ENCODE peak calls at places on chromosomes 11 and 22, in nine cellular contexts. One of them, this sample, is unnamed.

GRCh38 chr22:19989725-19990067 is 26.9 kb downstream of the ARVCF start:
- DNase-seq in HL-60: no peak
- DNase-seq in left ventricle myocardium inferior: no peak
- DNase-seq in sigmoid colon: no peak
- DNase-seq in SK-N-SH: no peak
- DNase-seq in K562: peak
- DNase-seq in AG10803: no peak
- DNase-seq in astrocyte of the cerebellum: no peak
- DNase-seq in omental fat pad: no peak
- DNase-seq in this sample: no peak

GRCh38 chr11:57311109-57311936 is 13.4 kb downstream of the TNKS1BP1 start:
- DNase-seq in HL-60: peak
- DNase-seq in left ventricle myocardium inferior: peak
- DNase-seq in sigmoid colon: peak
- DNase-seq in SK-N-SH: peak
- DNase-seq in K562: peak
- DNase-seq in AG10803: peak
- DNase-seq in astrocyte of the cerebellum: peak
- DNase-seq in omental fat pad: peak
- DNase-seq in this sample: peak

GRCh38 chr11:65502274-65502851 is 3.5 kb downstream of the MALAT1 start:
- DNase-seq in HL-60: no peak
- DNase-seq in left ventricle myocardium inferior: no peak
- DNase-seq in sigmoid colon: no peak
- DNase-seq in SK-N-SH: no peak
- DNase-seq in K562: no peak
- DNase-seq in AG10803: peak
- DNase-seq in astrocyte of the cerebellum: no peak
- DNase-seq in omental fat pad: no peak
- DNase-seq in this sample: no peak

GRCh38 chr22:38129856-38130255 is 19.4 kb upstream of the BAIAP2L2 start:
- DNase-seq in HL-60: no peak
- DNase-seq in left ventricle myocardium inferior: no peak
- DNase-seq in sigmoid colon: no peak
- DNase-seq in SK-N-SH: no peak
- DNase-seq in K562: no peak
- DNase-seq in AG10803: no peak
- DNase-seq in astrocyte of the cerebellum: no peak
- DNase-seq in omental fat pad: no peak
- DNase-seq in this sample: no peak

GRCh38 chr11:93525601-93526000 is 17.6 kb downstream of the SMCO4 start:
- DNase-seq in HL-60: no peak
- DNase-seq in left ventricle myocardium inferior: no peak
- DNase-seq in sigmoid colon: no peak
- DNase-seq in SK-N-SH: no peak
- DNase-seq in K562: peak
- DNase-seq in AG10803: peak
- DNase-seq in astrocyte of the cerebellum: no peak
- DNase-seq in omental fat pad: no peak
- DNase-seq in this sample: no peak

GRCh38 chr11:65211293-65212105 is 29.8 kb downstream of the CAPN1 start:
- DNase-seq in HL-60: no peak
- DNase-seq in left ventricle myocardium inferior: no peak
- DNase-seq in sigmoid colon: peak
- DNase-seq in SK-N-SH: no peak
- DNase-seq in K562: no peak
- DNase-seq in AG10803: no peak
- DNase-seq in astrocyte of the cerebellum: no peak
- DNase-seq in omental fat pad: no peak
- DNase-seq in this sample: no peak

GRCh38 chr11:46127150-46127638 is 5.9 kb upstream of the PHF21A start:
- DNase-seq in HL-60: peak
- DNase-seq in left ventricle myocardium inferior: no peak
- DNase-seq in sigmoid colon: no peak
- DNase-seq in SK-N-SH: peak
- DNase-seq in K562: peak
- DNase-seq in AG10803: peak
- DNase-seq in astrocyte of the cerebellum: no peak
- DNase-seq in omental fat pad: no peak
- DNase-seq in this sample: peak

GRCh38 chr11:43327987-43328386 is 16.2 kb downstream of the API5 start:
- DNase-seq in HL-60: no peak
- DNase-seq in left ventricle myocardium inferior: no peak
- DNase-seq in sigmoid colon: no peak
- DNase-seq in SK-N-SH: no peak
- DNase-seq in K562: peak
- DNase-seq in AG10803: peak
- DNase-seq in astrocyte of the cerebellum: peak
- DNase-seq in omental fat pad: no peak
- DNase-seq in this sample: no peak

GRCh38 chr11:63761870-63762661 is 6.5 kb downstream of the ZFTA start:
- DNase-seq in HL-60: no peak
- DNase-seq in left ventricle myocardium inferior: peak
- DNase-seq in sigmoid colon: peak
- DNase-seq in SK-N-SH: peak
- DNase-seq in K562: no peak
- DNase-seq in AG10803: no peak
- DNase-seq in astrocyte of the cerebellum: no peak
- DNase-seq in omental fat pad: no peak
- DNase-seq in this sample: no peak

GRCh38 chr11:77140231-77140959 is 12.3 kb downstream of the MYO7A start:
- DNase-seq in HL-60: peak
- DNase-seq in left ventricle myocardium inferior: peak
- DNase-seq in sigmoid colon: no peak
- DNase-seq in SK-N-SH: peak
- DNase-seq in K562: no peak
- DNase-seq in AG10803: peak
- DNase-seq in astrocyte of the cerebellum: no peak
- DNase-seq in omental fat pad: no peak
- DNase-seq in this sample: no peak

GRCh38 chr22:24270556-24271405 is at the start of gene SPECC1L:
- DNase-seq in HL-60: peak
- DNase-seq in left ventricle myocardium inferior: peak
- DNase-seq in sigmoid colon: peak
- DNase-seq in SK-N-SH: peak
- DNase-seq in K562: peak
- DNase-seq in AG10803: peak
- DNase-seq in astrocyte of the cerebellum: peak
- DNase-seq in omental fat pad: peak
- DNase-seq in this sample: peak
- TF ChIP-seq CTCF in HL-60: no peak
- TF ChIP-seq CTCF in left ventricle myocardium inferior: peak
- TF ChIP-seq CTCF in sigmoid colon: no peak
- TF ChIP-seq CTCF in SK-N-SH: no peak
- TF ChIP-seq CTCF in K562: peak
- TF ChIP-seq CTCF in AG10803: no peak
- TF ChIP-seq CTCF in astrocyte of the cerebellum: no peak
- TF ChIP-seq CTCF in omental fat pad: no peak
- TF ChIP-seq CTCF in this sample: no peak

GRCh38 chr11:127157225-127157624 is 156.7 kb upstream of the KIRREL3 start:
- DNase-seq in HL-60: no peak
- DNase-seq in left ventricle myocardium inferior: no peak
- DNase-seq in sigmoid colon: no peak
- DNase-seq in SK-N-SH: no peak
- DNase-seq in K562: no peak
- DNase-seq in AG10803: no peak
- DNase-seq in astrocyte of the cerebellum: no peak
- DNase-seq in omental fat pad: no peak
- DNase-seq in this sample: no peak
- TF ChIP-seq CTCF in HL-60: no peak
- TF ChIP-seq CTCF in left ventricle myocardium inferior: no peak
- TF ChIP-seq CTCF in sigmoid colon: no peak
- TF ChIP-seq CTCF in SK-N-SH: no peak
- TF ChIP-seq CTCF in K562: no peak
- TF ChIP-seq CTCF in AG10803: no peak
- TF ChIP-seq CTCF in astrocyte of the cerebellum: no peak
- TF ChIP-seq CTCF in omental fat pad: no peak
- TF ChIP-seq CTCF in this sample: no peak

DNA sequence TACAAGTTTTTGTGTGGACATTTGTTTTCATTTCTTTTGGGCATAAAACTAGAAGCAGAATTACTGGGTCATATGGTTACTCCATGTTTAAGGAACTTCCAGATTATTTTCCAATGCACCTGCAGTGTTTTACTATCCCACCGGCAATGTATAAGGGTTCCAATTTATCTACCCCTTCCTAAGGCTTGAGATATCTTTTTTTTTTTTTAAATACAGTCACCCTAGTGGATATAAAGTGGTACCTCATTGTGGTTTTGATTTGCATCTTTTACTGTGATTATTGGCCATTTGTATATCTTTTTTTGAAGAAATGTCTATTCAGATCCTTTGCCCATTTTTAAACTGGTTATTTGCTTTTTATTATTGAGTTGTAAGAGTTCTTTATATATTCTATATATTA is 34.6 kb upstream of the UCP3 start:
- DNase-seq in HL-60: no peak
- DNase-seq in left ventricle myocardium inferior: no peak
- DNase-seq in sigmoid colon: no peak
- DNase-seq in SK-N-SH: no peak
- DNase-seq in K562: no peak
- DNase-seq in AG10803: no peak
- DNase-seq in astrocyte of the cerebellum: no peak
- DNase-seq in omental fat pad: no peak
- DNase-seq in this sample: no peak
- TF ChIP-seq CTCF in HL-60: no peak
- TF ChIP-seq CTCF in left ventricle myocardium inferior: no peak
- TF ChIP-seq CTCF in sigmoid colon: no peak
- TF ChIP-seq CTCF in SK-N-SH: no peak
- TF ChIP-seq CTCF in K562: no peak
- TF ChIP-seq CTCF in AG10803: no peak
- TF ChIP-seq CTCF in astrocyte of the cerebellum: no peak
- TF ChIP-seq CTCF in omental fat pad: no peak
- TF ChIP-seq CTCF in this sample: no peak

DNA sequence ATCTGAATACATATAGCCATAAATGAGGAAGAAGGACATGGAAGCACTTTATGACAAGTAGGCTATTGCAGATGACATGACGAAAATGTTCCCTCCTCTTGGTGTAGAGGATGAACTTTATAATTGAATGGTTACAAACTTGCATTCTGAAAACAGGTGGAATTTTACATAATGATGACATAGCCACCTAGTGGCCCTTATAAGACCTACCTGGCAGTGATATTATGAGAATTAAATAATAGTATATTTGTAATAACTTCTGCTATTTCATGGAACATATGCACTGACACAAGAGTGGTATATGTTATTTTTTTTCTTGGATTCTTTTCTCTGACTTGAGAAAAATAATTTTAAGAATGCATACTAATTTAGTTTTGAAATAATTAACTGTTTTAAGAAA is 22.9 kb downstream of the TRIM22 start:
- DNase-seq in HL-60: no peak
- DNase-seq in left ventricle myocardium inferior: no peak
- DNase-seq in sigmoid colon: no peak
- DNase-seq in SK-N-SH: no peak
- DNase-seq in K562: peak
- DNase-seq in AG10803: no peak
- DNase-seq in astrocyte of the cerebellum: no peak
- DNase-seq in omental fat pad: no peak
- DNase-seq in this sample: no peak
- TF ChIP-seq CTCF in HL-60: no peak
- TF ChIP-seq CTCF in left ventricle myocardium inferior: peak
- TF ChIP-seq CTCF in sigmoid colon: no peak
- TF ChIP-seq CTCF in SK-N-SH: peak
- TF ChIP-seq CTCF in K562: peak
- TF ChIP-seq CTCF in AG10803: peak
- TF ChIP-seq CTCF in astrocyte of the cerebellum: peak
- TF ChIP-seq CTCF in omental fat pad: no peak
- TF ChIP-seq CTCF in this sample: peak

GRCh38 chr11:30424851-30425250 is 101.9 kb downstream of the ARL14EP start:
- DNase-seq in HL-60: no peak
- DNase-seq in left ventricle myocardium inferior: no peak
- DNase-seq in sigmoid colon: no peak
- DNase-seq in SK-N-SH: no peak
- DNase-seq in K562: no peak
- DNase-seq in AG10803: no peak
- DNase-seq in astrocyte of the cerebellum: no peak
- DNase-seq in omental fat pad: no peak
- DNase-seq in this sample: no peak

GRCh38 chr11:30424336-30424735 is 101.4 kb downstream of the ARL14EP start:
- DNase-seq in HL-60: no peak
- DNase-seq in left ventricle myocardium inferior: peak
- DNase-seq in sigmoid colon: no peak
- DNase-seq in SK-N-SH: no peak
- DNase-seq in K562: no peak
- DNase-seq in AG10803: no peak
- DNase-seq in astrocyte of the cerebellum: no peak
- DNase-seq in omental fat pad: no peak
- DNase-seq in this sample: no peak

GRCh38 chr11:30423886-30424285 is 101.0 kb downstream of the ARL14EP start:
- DNase-seq in HL-60: no peak
- DNase-seq in left ventricle myocardium inferior: no peak
- DNase-seq in sigmoid colon: no peak
- DNase-seq in SK-N-SH: no peak
- DNase-seq in K562: no peak
- DNase-seq in AG10803: no peak
- DNase-seq in astrocyte of the cerebellum: no peak
- DNase-seq in omental fat pad: no peak
- DNase-seq in this sample: no peak

GRCh38 chr11:30429550-30429949 is 106.6 kb downstream of the ARL14EP start:
- DNase-seq in HL-60: no peak
- DNase-seq in left ventricle myocardium inferior: no peak
- DNase-seq in sigmoid colon: no peak
- DNase-seq in SK-N-SH: peak
- DNase-seq in K562: no peak
- DNase-seq in AG10803: no peak
- DNase-seq in astrocyte of the cerebellum: no peak
- DNase-seq in omental fat pad: no peak
- DNase-seq in this sample: no peak

GRCh38 chr11:30426781-30427180 is 103.9 kb downstream of the ARL14EP start:
- DNase-seq in HL-60: no peak
- DNase-seq in left ventricle myocardium inferior: no peak
- DNase-seq in sigmoid colon: no peak
- DNase-seq in SK-N-SH: no peak
- DNase-seq in K562: no peak
- DNase-seq in AG10803: no peak
- DNase-seq in astrocyte of the cerebellum: no peak
- DNase-seq in omental fat pad: no peak
- DNase-seq in this sample: no peak
- TF ChIP-seq CTCF in HL-60: no peak
- TF ChIP-seq CTCF in left ventricle myocardium inferior: no peak
- TF ChIP-seq CTCF in sigmoid colon: no peak
- TF ChIP-seq CTCF in SK-N-SH: no peak
- TF ChIP-seq CTCF in K562: no peak
- TF ChIP-seq CTCF in AG10803: no peak
- TF ChIP-seq CTCF in astrocyte of the cerebellum: no peak
- TF ChIP-seq CTCF in omental fat pad: no peak
- TF ChIP-seq CTCF in this sample: no peak

GRCh38 chr22:46355369-46355995 is 20.0 kb downstream of the TRMU start:
- DNase-seq in HL-60: peak
- DNase-seq in left ventricle myocardium inferior: peak
- DNase-seq in sigmoid colon: no peak
- DNase-seq in SK-N-SH: peak
- DNase-seq in K562: peak
- DNase-seq in AG10803: peak
- DNase-seq in astrocyte of the cerebellum: peak
- DNase-seq in omental fat pad: peak
- DNase-seq in this sample: no peak
- TF ChIP-seq CTCF in HL-60: peak
- TF ChIP-seq CTCF in left ventricle myocardium inferior: peak
- TF ChIP-seq CTCF in sigmoid colon: peak
- TF ChIP-seq CTCF in SK-N-SH: peak
- TF ChIP-seq CTCF in K562: peak
- TF ChIP-seq CTCF in AG10803: peak
- TF ChIP-seq CTCF in astrocyte of the cerebellum: peak
- TF ChIP-seq CTCF in omental fat pad: no peak
- TF ChIP-seq CTCF in this sample: peak

This sample was measured in ascending aorta.